ENCODE peak calls at places on chromosomes 13 and 19, in eight cellular contexts. B is activated effector memory CD4-positive, alpha-beta T cell treated with Interleukin-2 at 50 U/mL for 16 hours; X is KG1; D is stimulated activated CD4-positive, alpha-beta T cell treated with anti-CD3 and anti-CD28 coated beads, Interleukin-2, amount 100 ng/mL, for 24 hours; A is fibroblast of pulmonary artery; Q is breast epithelium; C is activated CD4-positive, alpha-beta T cell treated with anti-CD3 and anti-CD28 coated beads, Interleukin-2, amount 50 U/mL, for 24 hours; I is ACHN. N is an unnamed sample.

GRCh38 chr13:20738616-20739015 is 35.1 kb downstream of the IL17D start:
- DNase-seq in X (no peak), I (no peak), B (no peak), D (no peak), C (no peak), A (no peak), Q (no peak), N (no peak)

GRCh38 chr13:78601886-78602560 is 1.3 kb downstream of the POU4F1 start:
- DNase-seq in C (no peak), B (no peak), X (no peak), D (no peak), A (no peak), I (no peak), Q (no peak), N (no peak)

GRCh38 chr13:30743319-30744055 is 8.1 kb downstream of the ALOX5AP start:
- DNase-seq in C (no peak), Q (peak), X (no peak), I (peak), D (no peak), B (no peak), A (peak), N (peak)

GRCh38 chr13:111115841-111116500 is 861 bp downstream of the ARHGEF7 start:
- DNase-seq in I (peak), X (no peak), A (peak), C (no peak), B (no peak), Q (no peak), D (no peak), N (peak)

GRCh38 chr19:38528213-38528755 is 89.5 kb downstream of the MAP4K1 start:
- DNase-seq in A (no peak), X (no peak), Q (no peak), I (no peak), B (no peak), D (no peak), C (no peak), N (no peak)

GRCh38 chr19:50836543-50837195 is 3.3 kb upstream of the KLK15 start:
- DNase-seq in B (no peak), X (no peak), Q (no peak), C (no peak), I (no peak), D (no peak), A (no peak), N (peak)

GRCh38 chr13:30334663-30335386 is 27.5 kb upstream of the KATNAL1 start:
- DNase-seq in Q (no peak), B (no peak), D (no peak), I (peak), X (no peak), C (no peak), A (peak), N (no peak)

GRCh38 chr13:77896536-77896935 is 22.1 kb downstream of the EDNRB start:
- DNase-seq in C (no peak), D (no peak), B (no peak), X (no peak), Q (no peak), I (no peak), A (peak), N (no peak)

GRCh38 chr13:38350114-38350617 is 515 bp downstream of the UFM1 start:
- DNase-seq in X (no peak), Q (peak), D (peak), B (peak), C (peak), A (peak), I (peak), N (peak)

GRCh38 chr13:99178636-99179035 is 22.0 kb upstream of the UBAC2 start:
- DNase-seq in B (no peak), I (no peak), Q (no peak), C (no peak), D (no peak), A (peak), X (no peak), N (no peak)

GRCh38 chr13:26015276-26015934 is 36.4 kb downstream of the SHISA2 start:
- DNase-seq in Q (no peak), I (no peak), D (no peak), X (no peak), C (no peak), B (no peak), A (no peak), N (no peak)

GRCh38 chr19:3350014-3350663 is 16.2 kb upstream of the NFIC start:
- DNase-seq in C (no peak), B (no peak), D (no peak), Q (no peak), X (no peak), A (no peak), I (no peak), N (peak)

GRCh38 chr13:50340566-50341287 is 325.5 kb downstream of the KCNRG start:
- DNase-seq in D (no peak), Q (no peak), I (no peak), X (no peak), A (no peak), B (no peak), C (no peak), N (no peak)

GRCh38 chr13:65461590-65461989 is 1768.5 kb downstream of the PCDH9 start:
- DNase-seq in I (no peak), X (no peak), Q (no peak), D (no peak), C (no peak), B (no peak), A (peak), N (no peak)

GRCh38 chr13:27791146-27791900 is 960 bp upstream of the GSX1 start:
- DNase-seq in A (no peak), Q (no peak), C (no peak), B (no peak), D (no peak), X (no peak), I (no peak), N (no peak)

GRCh38 chr19:35040826-35041547 is 534 bp upstream of the HPN start:
- DNase-seq in X (no peak), Q (peak), I (no peak), D (peak), B (no peak), C (no peak), A (peak), N (peak)

GRCh38 chr19:13060233-13060963 is 42.3 kb downstream of the LYL1 start:
- DNase-seq in Q (no peak), A (peak), C (no peak), B (no peak), D (no peak), I (peak), X (no peak), N (peak)

GRCh38 chr19:50703915-50704548 is 15.6 kb downstream of the SHANK1 start:
- DNase-seq in A (no peak), I (no peak), D (no peak), X (no peak), Q (no peak), B (no peak), C (no peak), N (no peak)

GRCh38 chr13:44218501-44219240 is 155.0 kb upstream of the SERP2 start:
- DNase-seq in B (no peak), X (no peak), Q (peak), D (no peak), I (no peak), C (no peak), A (peak), N (peak)

GRCh38 chr19:55117063-55117635 is 288 bp downstream of the PPP1R12C start:
- DNase-seq in D (peak), B (no peak), A (no peak), Q (peak), X (no peak), I (peak), C (no peak), N (peak)

GRCh38 chr19:38522915-38523314 is 89.4 kb downstream of the RYR1 start:
- DNase-seq in D (no peak), A (no peak), B (no peak), X (no peak), I (no peak), C (no peak), Q (no peak), N (no peak)

GRCh38 chr13:47826481-47826880 is 174.6 kb downstream of the SUCLA2 start:
- DNase-seq in X (no peak), I (no peak), A (peak), C (no peak), B (no peak), D (no peak), Q (no peak), N (no peak)

GRCh38 chr19:47228937-47229673 is 1.9 kb downstream of the BBC3 start:
- DNase-seq in C (no peak), B (peak), D (no peak), Q (peak), I (no peak), X (no peak), A (peak), N (peak)

GRCh38 chr13:54676526-54677113 is 1648.0 kb downstream of the OLFM4 start:
- DNase-seq in X (no peak), I (no peak), B (no peak), Q (no peak), A (no peak), C (no peak), D (no peak), N (no peak)

GRCh38 chr19:17534767-17535166 is 20.7 kb upstream of the COLGALT1 start:
- DNase-seq in I (no peak), C (no peak), Q (no peak), D (no peak), X (no peak), A (no peak), B (no peak), N (no peak)

GRCh38 chr19:29532097-29532496 is 6.3 kb downstream of the VSTM2B start:
- DNase-seq in D (no peak), I (no peak), A (no peak), Q (no peak), C (no peak), X (no peak), B (no peak), N (no peak)

GRCh38 chr13:98582947-98583346 is 6.0 kb upstream of the STK24 start:
- DNase-seq in A (no peak), I (no peak), Q (peak), X (no peak), C (no peak), B (no peak), D (no peak), N (no peak)

GRCh38 chr19:48274173-48274572 is 4.3 kb downstream of the ZNF114 start:
- DNase-seq in X (no peak), B (no peak), Q (no peak), C (no peak), D (no peak), A (no peak), I (no peak), N (no peak)

GRCh38 chr19:3982701-3983541 is 2.3 kb downstream of the EEF2 start:
- DNase-seq in I (no peak), A (peak), D (peak), B (no peak), Q (peak), C (no peak), X (no peak), N (no peak)

GRCh38 chr13:44078806-44079378 is 199.2 kb downstream of the LACC1 start:
- DNase-seq in C (no peak), B (no peak), A (no peak), I (no peak), D (no peak), X (no peak), Q (no peak), N (no peak)

GRCh38 chr13:106028916-106029315 is 506.5 kb downstream of the EFNB2 start:
- DNase-seq in D (no peak), Q (no peak), C (no peak), B (no peak), X (no peak), I (no peak), A (no peak), N (no peak)

GRCh38 chr13:28466151-28466550 is 28.8 kb downstream of the FLT1 start:
- DNase-seq in A (no peak), B (no peak), X (no peak), D (no peak), Q (no peak), I (no peak), C (no peak), N (no peak)

GRCh38 chr19:34260771-34261173 is 6.4 kb downstream of the GARRE1 start:
- DNase-seq in X (no peak), A (peak), Q (no peak), C (no peak), B (no peak), D (no peak), I (no peak), N (no peak)

GRCh38 chr19:932647-933552 is 7.1 kb downstream of the ARID3A start:
- DNase-seq in A (peak), I (no peak), X (no peak), B (peak), C (no peak), D (no peak), Q (no peak), N (peak)

GRCh38 chr13:26061947-26062346 is 10.1 kb upstream of the SHISA2 start:
- DNase-seq in Q (no peak), A (peak), B (no peak), C (no peak), X (no peak), D (no peak), I (peak), N (no peak)

N was measured in transverse colon.